ENCODE peak calls at places on chromosomes 13 and 19, in eight cellular contexts. One of them, this sample, is unnamed. For H3K9me3, the result is how much of the 10 kb centered on the place peaks cover.

GRCh38 chr13:99982021-99982740 is 597 bp downstream of the ZIC2 start:
- DNase-seq in SK-N-SH: peak
- DNase-seq in HepG2: no peak
- DNase-seq in endothelial cell of umbilical vein: no peak
- DNase-seq in HCT116: no peak
- DNase-seq in H1: no peak
- DNase-seq in GM12878: no peak
- DNase-seq in K562: peak
- DNase-seq in this sample: no peak

GRCh38 chr19:33280351-33280921 is 21.9 kb downstream of the CEBPA start:
- DNase-seq in SK-N-SH: no peak
- DNase-seq in HepG2: no peak
- DNase-seq in endothelial cell of umbilical vein: no peak
- DNase-seq in HCT116: no peak
- DNase-seq in H1: no peak
- DNase-seq in GM12878: peak
- DNase-seq in K562: no peak
- DNase-seq in this sample: no peak

GRCh38 chr13:48165063-48165462 is 67.9 kb upstream of the ITM2B start:
- DNase-seq in SK-N-SH: no peak
- DNase-seq in HepG2: no peak
- DNase-seq in endothelial cell of umbilical vein: no peak
- DNase-seq in HCT116: no peak
- DNase-seq in H1: no peak
- DNase-seq in GM12878: no peak
- DNase-seq in K562: no peak
- DNase-seq in this sample: no peak

GRCh38 chr19:50432658-50433057 is at the start of gene MYBPC2:
- DNase-seq in SK-N-SH: no peak
- DNase-seq in HepG2: no peak
- DNase-seq in endothelial cell of umbilical vein: no peak
- DNase-seq in HCT116: no peak
- DNase-seq in H1: no peak
- DNase-seq in GM12878: no peak
- DNase-seq in K562: no peak
- DNase-seq in this sample: no peak

GRCh38 chr13:40404967-40405716 is 261.3 kb downstream of the FOXO1 start:
- DNase-seq in SK-N-SH: no peak
- DNase-seq in HepG2: no peak
- DNase-seq in endothelial cell of umbilical vein: no peak
- DNase-seq in HCT116: no peak
- DNase-seq in H1: no peak
- DNase-seq in GM12878: no peak
- DNase-seq in K562: no peak
- DNase-seq in this sample: no peak

GRCh38 chr19:7979559-7979958 is 25.9 kb downstream of the ELAVL1 start:
- DNase-seq in SK-N-SH: no peak
- DNase-seq in HepG2: no peak
- DNase-seq in endothelial cell of umbilical vein: no peak
- DNase-seq in HCT116: no peak
- DNase-seq in H1: no peak
- DNase-seq in GM12878: no peak
- DNase-seq in K562: no peak
- DNase-seq in this sample: no peak

GRCh38 chr13:48909088-48909389 is 66.7 kb upstream of the FNDC3A start:
- DNase-seq in SK-N-SH: no peak
- DNase-seq in HepG2: no peak
- DNase-seq in endothelial cell of umbilical vein: no peak
- DNase-seq in HCT116: no peak
- DNase-seq in H1: no peak
- DNase-seq in GM12878: no peak
- DNase-seq in K562: no peak
- DNase-seq in this sample: no peak

GRCh38 chr13:42594577-42595571 is 20.9 kb downstream of the TNFSF11 start:
- DNase-seq in SK-N-SH: peak
- DNase-seq in HepG2: peak
- DNase-seq in endothelial cell of umbilical vein: peak
- DNase-seq in HCT116: peak
- DNase-seq in H1: no peak
- DNase-seq in GM12878: peak
- DNase-seq in K562: peak
- DNase-seq in this sample: peak

GRCh38 chr13:45121421-45121820 is 1.1 kb downstream of the GTF2F2 start:
- DNase-seq in SK-N-SH: peak
- DNase-seq in HepG2: peak
- DNase-seq in endothelial cell of umbilical vein: peak
- DNase-seq in HCT116: peak
- DNase-seq in H1: no peak
- DNase-seq in GM12878: no peak
- DNase-seq in K562: no peak
- DNase-seq in this sample: no peak

GRCh38 chr19:19606021-19606420 is 12.5 kb downstream of the PBX4 start:
- DNase-seq in SK-N-SH: no peak
- DNase-seq in HepG2: no peak
- DNase-seq in endothelial cell of umbilical vein: no peak
- DNase-seq in HCT116: peak
- DNase-seq in H1: no peak
- DNase-seq in GM12878: no peak
- DNase-seq in K562: no peak
- DNase-seq in this sample: no peak

GRCh38 chr19:5536337-5536894 is 31.3 kb downstream of the TINCR start:
- DNase-seq in SK-N-SH: peak
- DNase-seq in HepG2: no peak
- DNase-seq in endothelial cell of umbilical vein: no peak
- DNase-seq in HCT116: peak
- DNase-seq in H1: peak
- DNase-seq in GM12878: no peak
- DNase-seq in K562: no peak
- DNase-seq in this sample: no peak

GRCh38 chr19:51327066-51327985 is 14.6 kb downstream of the VSIG10L start:
- DNase-seq in SK-N-SH: no peak
- DNase-seq in HepG2: peak
- DNase-seq in endothelial cell of umbilical vein: peak
- DNase-seq in HCT116: no peak
- DNase-seq in H1: peak
- DNase-seq in GM12878: no peak
- DNase-seq in K562: peak
- DNase-seq in this sample: no peak

GRCh38 chr13:78491978-78492377 is 111.4 kb downstream of the POU4F1 start:
- DNase-seq in SK-N-SH: no peak
- DNase-seq in HepG2: no peak
- DNase-seq in endothelial cell of umbilical vein: no peak
- DNase-seq in HCT116: no peak
- DNase-seq in H1: no peak
- DNase-seq in GM12878: no peak
- DNase-seq in K562: no peak
- DNase-seq in this sample: no peak

GRCh38 chr13:101917833-101918755 is 465.6 kb downstream of the ITGBL1 start:
- DNase-seq in SK-N-SH: peak
- DNase-seq in HepG2: no peak
- DNase-seq in endothelial cell of umbilical vein: no peak
- DNase-seq in HCT116: no peak
- DNase-seq in H1: no peak
- DNase-seq in GM12878: no peak
- DNase-seq in K562: no peak
- DNase-seq in this sample: no peak

GRCh38 chr13:74214321-74214720 is 80.1 kb upstream of the KLF12 start:
- DNase-seq in SK-N-SH: no peak
- DNase-seq in HepG2: no peak
- DNase-seq in endothelial cell of umbilical vein: no peak
- DNase-seq in HCT116: no peak
- DNase-seq in H1: no peak
- DNase-seq in GM12878: no peak
- DNase-seq in K562: no peak
- DNase-seq in this sample: no peak

GRCh38 chr13:104014803-104015645 is 948.8 kb upstream of the SLC10A2 start:
- DNase-seq in SK-N-SH: no peak
- DNase-seq in HepG2: no peak
- DNase-seq in endothelial cell of umbilical vein: peak
- DNase-seq in HCT116: no peak
- DNase-seq in H1: no peak
- DNase-seq in GM12878: no peak
- DNase-seq in K562: no peak
- DNase-seq in this sample: no peak

GRCh38 chr19:13019330-13019729 is 24.1 kb downstream of the NFIX start:
- DNase-seq in SK-N-SH: no peak
- DNase-seq in HepG2: no peak
- DNase-seq in endothelial cell of umbilical vein: no peak
- DNase-seq in HCT116: no peak
- DNase-seq in H1: no peak
- DNase-seq in GM12878: no peak
- DNase-seq in K562: no peak
- DNase-seq in this sample: no peak

GRCh38 chr19:37991176-37991835 is 84.3 kb downstream of the SIPA1L3 start:
- DNase-seq in SK-N-SH: no peak
- DNase-seq in HepG2: no peak
- DNase-seq in endothelial cell of umbilical vein: no peak
- DNase-seq in HCT116: no peak
- DNase-seq in H1: no peak
- DNase-seq in GM12878: no peak
- DNase-seq in K562: no peak
- DNase-seq in this sample: no peak

DNA sequence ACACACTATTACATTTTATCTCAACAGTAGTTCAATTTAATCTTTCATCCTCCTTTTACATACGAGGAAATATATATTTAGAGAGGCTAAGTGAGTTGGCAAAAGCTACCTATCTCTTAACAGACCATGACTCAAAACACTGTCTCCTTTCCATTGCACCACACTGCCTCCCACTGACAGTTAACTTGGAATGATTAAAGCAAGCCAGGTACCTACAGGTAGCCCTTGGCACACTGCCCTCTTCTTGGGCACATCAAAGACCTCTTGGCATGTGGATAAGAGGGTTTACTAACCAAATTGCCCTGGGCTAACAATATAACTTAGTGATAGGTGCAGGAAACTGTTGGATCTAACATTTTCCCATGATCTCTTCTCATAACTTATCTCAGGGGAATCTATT is 1.9 kb downstream of the ABHD13 start:
- DNase-seq in SK-N-SH: no peak
- DNase-seq in HepG2: peak
- DNase-seq in endothelial cell of umbilical vein: no peak
- DNase-seq in HCT116: peak
- DNase-seq in H1: no peak
- DNase-seq in GM12878: no peak
- DNase-seq in K562: no peak
- DNase-seq in this sample: no peak
- H3K9ac ChIP-seq in SK-N-SH: no peak
- H3K9ac ChIP-seq in HepG2: peak
- H3K9ac ChIP-seq in endothelial cell of umbilical vein: no peak
- H3K9ac ChIP-seq in HCT116: no peak
- H3K9ac ChIP-seq in H1: no peak
- H3K9ac ChIP-seq in GM12878: peak
- H3K9ac ChIP-seq in K562: no peak
- H3K9ac ChIP-seq in this sample: peak

GRCh38 chr19:52366414-52366824 is 3.3 kb upstream of the ZNF880 start:
- DNase-seq in SK-N-SH: no peak
- DNase-seq in HepG2: no peak
- DNase-seq in endothelial cell of umbilical vein: no peak
- DNase-seq in HCT116: no peak
- DNase-seq in H1: no peak
- DNase-seq in GM12878: no peak
- DNase-seq in K562: no peak
- DNase-seq in this sample: no peak
- H3K9me3 ChIP-seq in SK-N-SH: under half
- H3K9me3 ChIP-seq in HepG2: half or more
- H3K9me3 ChIP-seq in endothelial cell of umbilical vein: under half
- H3K9me3 ChIP-seq in HCT116: under half
- H3K9me3 ChIP-seq in H1: under half
- H3K9me3 ChIP-seq in GM12878: under half
- H3K9me3 ChIP-seq in K562: under half
- H3K9me3 ChIP-seq in this sample: under half

DNA sequence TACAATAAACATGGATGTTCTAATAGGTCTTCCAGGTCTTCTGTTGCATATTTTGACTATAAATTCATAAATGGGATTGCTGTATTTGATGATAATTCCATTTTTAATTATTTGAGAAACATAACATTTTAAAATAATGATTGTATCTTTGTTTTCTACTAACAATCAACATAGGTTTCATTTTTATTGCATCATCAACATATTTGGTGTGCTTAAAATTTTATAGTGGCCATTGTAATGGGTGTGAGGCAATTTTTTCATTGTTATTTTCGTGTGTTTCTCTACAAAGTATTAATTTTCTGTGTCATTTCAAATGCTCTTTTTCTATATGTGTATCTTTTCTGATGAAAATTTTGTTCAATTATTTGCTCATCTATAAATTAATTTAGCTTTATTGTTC is 13.2 kb downstream of the ZNF493 start:
- DNase-seq in SK-N-SH: no peak
- DNase-seq in HepG2: no peak
- DNase-seq in endothelial cell of umbilical vein: no peak
- DNase-seq in HCT116: no peak
- DNase-seq in H1: no peak
- DNase-seq in GM12878: no peak
- DNase-seq in K562: no peak
- DNase-seq in this sample: no peak
- TF ChIP-seq POLR2AphosphoS5 in SK-N-SH: no peak
- TF ChIP-seq POLR2AphosphoS5 in HepG2: no peak
- TF ChIP-seq POLR2AphosphoS5 in endothelial cell of umbilical vein: no peak
- TF ChIP-seq POLR2AphosphoS5 in HCT116: no peak
- TF ChIP-seq POLR2AphosphoS5 in H1: no peak
- TF ChIP-seq POLR2AphosphoS5 in GM12878: no peak
- TF ChIP-seq POLR2AphosphoS5 in K562: no peak
- TF ChIP-seq POLR2AphosphoS5 in this sample: no peak

GRCh38 chr19:2231621-2232221 is 4.4 kb downstream of the PLEKHJ1 start:
- DNase-seq in SK-N-SH: peak
- DNase-seq in HepG2: no peak
- DNase-seq in endothelial cell of umbilical vein: no peak
- DNase-seq in HCT116: no peak
- DNase-seq in H1: no peak
- DNase-seq in GM12878: no peak
- DNase-seq in K562: no peak
- DNase-seq in this sample: no peak
- H3K9ac ChIP-seq in SK-N-SH: no peak
- H3K9ac ChIP-seq in HepG2: no peak
- H3K9ac ChIP-seq in endothelial cell of umbilical vein: no peak
- H3K9ac ChIP-seq in HCT116: no peak
- H3K9ac ChIP-seq in H1: no peak
- H3K9ac ChIP-seq in GM12878: no peak
- H3K9ac ChIP-seq in K562: no peak
- H3K9ac ChIP-seq in this sample: no peak

GRCh38 chr13:109963384-109963783 is 177.0 kb upstream of the IRS2 start:
- DNase-seq in SK-N-SH: no peak
- DNase-seq in HepG2: no peak
- DNase-seq in endothelial cell of umbilical vein: no peak
- DNase-seq in HCT116: no peak
- DNase-seq in H1: no peak
- DNase-seq in GM12878: no peak
- DNase-seq in K562: no peak
- DNase-seq in this sample: no peak

GRCh38 chr13:109968876-109969577 is 182.6 kb upstream of the IRS2 start:
- DNase-seq in SK-N-SH: no peak
- DNase-seq in HepG2: no peak
- DNase-seq in endothelial cell of umbilical vein: no peak
- DNase-seq in HCT116: no peak
- DNase-seq in H1: no peak
- DNase-seq in GM12878: no peak
- DNase-seq in K562: no peak
- DNase-seq in this sample: no peak

GRCh38 chr13:109959903-109960302 is 173.5 kb upstream of the IRS2 start:
- DNase-seq in SK-N-SH: no peak
- DNase-seq in HepG2: no peak
- DNase-seq in endothelial cell of umbilical vein: no peak
- DNase-seq in HCT116: no peak
- DNase-seq in H1: no peak
- DNase-seq in GM12878: no peak
- DNase-seq in K562: no peak
- DNase-seq in this sample: no peak

GRCh38 chr13:109964164-109964563 is 177.8 kb upstream of the IRS2 start:
- DNase-seq in SK-N-SH: no peak
- DNase-seq in HepG2: no peak
- DNase-seq in endothelial cell of umbilical vein: no peak
- DNase-seq in HCT116: no peak
- DNase-seq in H1: no peak
- DNase-seq in GM12878: no peak
- DNase-seq in K562: no peak
- DNase-seq in this sample: no peak
- H3K9me3 ChIP-seq in SK-N-SH: under half
- H3K9me3 ChIP-seq in HepG2: under half
- H3K9me3 ChIP-seq in endothelial cell of umbilical vein: under half
- H3K9me3 ChIP-seq in HCT116: under half
- H3K9me3 ChIP-seq in H1: under half
- H3K9me3 ChIP-seq in GM12878: under half
- H3K9me3 ChIP-seq in K562: under half
- H3K9me3 ChIP-seq in this sample: under half

This sample was measured in SK-N-MC.